ENCODE peak calls at places on chromosomes 12 and 14, in eight cellular contexts. I is left lung, A is stomach, N is cardiac muscle cell, E is AG04450, V is transverse colon, J is psoas muscle, F is gastrocnemius medialis. G is an unnamed sample. For H3K27me3, the result is how much of the 10 kb centered on the place peaks cover.

GRCh38 chr12:46460682-46461215 is 88.2 kb upstream of the SLC38A2 start:
- DNase-seq in I (no peak), A (no peak), N (no peak), E (no peak), V (no peak), J (no peak), F (no peak), G (no peak)

GRCh38 chr14:35879654-35880249 is 53.6 kb downstream of the BRMS1L start:
- DNase-seq in I (no peak), A (no peak), N (peak), E (no peak), V (no peak), J (no peak), F (no peak), G (no peak)

GRCh38 chr12:110513842-110514241 is 11.7 kb downstream of the RAD9B start:
- DNase-seq in I (no peak), A (no peak), N (no peak), E (no peak), V (no peak), J (no peak), F (no peak), G (no peak)

GRCh38 chr14:69042309-69043006 is 63.4 kb upstream of the ACTN1 start:
- DNase-seq in I (no peak), A (no peak), N (no peak), E (no peak), V (no peak), J (no peak), F (no peak), G (no peak)

GRCh38 chr14:46653031-46653775 is 1.6 kb upstream of the RPL10L start:
- DNase-seq in I (no peak), A (no peak), N (no peak), E (no peak), V (no peak), J (no peak), F (no peak), G (no peak)

GRCh38 chr12:114698566-114699163 is 14.7 kb upstream of the TBX3 start:
- DNase-seq in I (no peak), A (no peak), N (no peak), E (no peak), V (no peak), J (no peak), F (no peak), G (no peak)

GRCh38 chr12:64893961-64894360 is 69.5 kb downstream of the TBC1D30 start:
- DNase-seq in I (no peak), A (no peak), N (no peak), E (peak), V (no peak), J (no peak), F (no peak), G (no peak)

GRCh38 chr12:93317227-93317626 is 60.5 kb upstream of the NUDT4 start:
- DNase-seq in I (no peak), A (no peak), N (no peak), E (no peak), V (peak), J (no peak), F (no peak), G (no peak)

GRCh38 chr14:52589646-52590045 is 37.0 kb downstream of the GPR137C start:
- DNase-seq in I (no peak), A (no peak), N (no peak), E (no peak), V (no peak), J (no peak), F (no peak), G (no peak)

GRCh38 chr12:9649532-9649940 is 20.0 kb upstream of the CLEC2D start:
- DNase-seq in I (no peak), A (no peak), N (peak), E (no peak), V (no peak), J (no peak), F (no peak), G (no peak)

GRCh38 chr12:118120579-118121363 is 15.2 kb upstream of the PEBP1 start:
- DNase-seq in I (peak), A (peak), N (peak), E (peak), V (peak), J (peak), F (peak), G (peak)

GRCh38 chr14:63713765-63714164 is 14.1 kb downstream of the SGPP1 start:
- DNase-seq in I (no peak), A (no peak), N (no peak), E (no peak), V (no peak), J (no peak), F (no peak), G (no peak)

GRCh38 chr14:102392506-102392905 is 29.8 kb downstream of the TECPR2 start:
- DNase-seq in I (no peak), A (no peak), N (no peak), E (no peak), V (no peak), J (no peak), F (no peak), G (no peak)

GRCh38 chr12:68623984-68624383 is 13.3 kb downstream of the RAP1B start:
- DNase-seq in I (no peak), A (no peak), N (no peak), E (no peak), V (no peak), J (no peak), F (no peak), G (no peak)

GRCh38 chr12:132866251-132866828 is 21.1 kb downstream of the CHFR start:
- DNase-seq in I (no peak), A (no peak), N (no peak), E (peak), V (no peak), J (no peak), F (no peak), G (no peak)

GRCh38 chr12:65778268-65779090 is 45.8 kb upstream of the HMGA2 start:
- DNase-seq in I (no peak), A (no peak), N (no peak), E (no peak), V (no peak), J (no peak), F (no peak), G (no peak)

GRCh38 chr12:122062832-122063690 is 15.5 kb upstream of the MLXIP start:
- DNase-seq in I (peak), A (peak), N (no peak), E (no peak), V (peak), J (no peak), F (no peak), G (peak)

GRCh38 chr12:122064780-122065588 is 13.6 kb upstream of the MLXIP start:
- DNase-seq in I (peak), A (no peak), N (peak), E (no peak), V (no peak), J (peak), F (no peak), G (peak)

GRCh38 chr12:122063691-122064033 is 14.9 kb upstream of the MLXIP start:
- DNase-seq in I (no peak), A (no peak), N (no peak), E (no peak), V (no peak), J (no peak), F (no peak), G (peak)

GRCh38 chr12:122061253-122061652 is 17.3 kb upstream of the MLXIP start:
- DNase-seq in I (no peak), A (no peak), N (no peak), E (no peak), V (no peak), J (no peak), F (no peak), G (no peak)

DNA sequence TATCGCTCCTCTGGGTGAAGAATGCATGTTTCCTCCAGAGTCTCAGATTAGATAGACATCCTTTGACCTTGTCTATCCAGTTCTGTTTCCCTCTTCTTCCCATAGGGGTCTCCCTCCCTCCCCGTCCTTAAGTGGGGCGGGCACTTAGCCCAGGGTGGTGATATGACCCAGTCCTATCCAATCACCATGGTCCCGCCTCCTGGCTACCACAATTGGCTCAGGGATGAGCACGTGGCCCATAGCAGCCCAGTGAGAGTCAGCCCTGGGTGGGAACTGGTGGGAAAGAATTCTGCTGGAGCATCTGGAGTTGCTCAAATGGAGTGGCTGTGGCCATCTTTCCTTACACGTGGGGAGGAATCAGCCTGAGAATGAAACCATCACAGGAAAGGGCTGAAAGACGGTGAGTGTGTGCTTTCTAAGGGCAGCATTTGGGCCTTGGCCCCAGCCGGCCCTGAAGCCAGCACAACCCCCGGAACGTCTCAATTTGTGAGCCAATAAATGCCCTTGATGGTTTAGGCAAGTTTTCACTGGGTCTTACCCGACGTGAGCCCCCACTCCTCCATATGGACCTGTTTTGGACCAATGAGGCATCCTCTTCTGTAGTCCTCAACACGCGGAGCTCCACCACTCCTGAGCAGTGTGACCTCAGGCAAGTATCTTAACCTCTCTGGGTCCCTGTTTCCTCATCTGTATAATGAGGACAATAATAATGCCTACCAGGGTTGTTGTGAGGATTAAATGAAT is 14.3 kb upstream of the MLXIP start:
- DNase-seq in I (peak), A (peak), N (peak), E (no peak), V (peak), J (peak), F (peak), G (peak)
- H3K4me3 ChIP-seq in I (no peak), A (no peak), N (no peak), E (no peak), V (peak), J (peak), F (no peak), G (peak)

GRCh38 chr14:60695327-60695726 is 28.8 kb downstream of the SIX4 start:
- DNase-seq in I (no peak), A (no peak), N (no peak), E (no peak), V (no peak), J (no peak), F (no peak), G (no peak)

GRCh38 chr14:60705100-60705499 is 19.1 kb downstream of the SIX4 start:
- DNase-seq in I (no peak), A (no peak), N (no peak), E (no peak), V (no peak), J (no peak), F (no peak), G (no peak)

GRCh38 chr14:60700598-60700997 is 23.6 kb downstream of the SIX4 start:
- DNase-seq in I (no peak), A (no peak), N (no peak), E (no peak), V (no peak), J (no peak), F (no peak), G (no peak)
- H3K27me3 ChIP-seq in I (under half), A (under half), N (under half), E (under half), V (under half), J (under half), F (under half), G (under half)

DNA sequence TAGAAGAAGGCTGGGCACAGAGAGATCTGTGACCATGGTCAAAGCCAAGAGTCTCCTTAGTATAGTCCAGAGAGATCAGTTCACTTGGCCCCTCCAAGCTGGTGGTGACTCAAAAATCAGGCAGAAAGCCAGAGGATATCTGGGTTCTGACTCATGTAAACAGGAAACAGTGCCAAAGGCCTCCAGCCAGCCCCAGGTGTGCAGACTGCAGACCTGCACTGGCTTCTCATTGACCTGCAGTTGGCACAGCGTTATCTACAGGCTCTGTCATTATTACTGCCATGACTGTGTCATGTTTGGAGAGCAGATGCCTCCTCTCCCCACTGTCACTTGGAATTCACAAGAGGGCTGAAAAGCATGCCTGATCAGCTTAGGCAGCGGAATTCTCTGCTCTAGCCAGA is 295.7 kb upstream of the PRKD1 start:
- DNase-seq in I (peak), A (peak), N (no peak), E (peak), V (peak), J (peak), F (peak), G (peak)
- TF ChIP-seq CTCF in I (no peak), A (no peak), N (no peak), E (no peak), V (no peak), J (no peak), F (no peak), G (no peak)

DNA sequence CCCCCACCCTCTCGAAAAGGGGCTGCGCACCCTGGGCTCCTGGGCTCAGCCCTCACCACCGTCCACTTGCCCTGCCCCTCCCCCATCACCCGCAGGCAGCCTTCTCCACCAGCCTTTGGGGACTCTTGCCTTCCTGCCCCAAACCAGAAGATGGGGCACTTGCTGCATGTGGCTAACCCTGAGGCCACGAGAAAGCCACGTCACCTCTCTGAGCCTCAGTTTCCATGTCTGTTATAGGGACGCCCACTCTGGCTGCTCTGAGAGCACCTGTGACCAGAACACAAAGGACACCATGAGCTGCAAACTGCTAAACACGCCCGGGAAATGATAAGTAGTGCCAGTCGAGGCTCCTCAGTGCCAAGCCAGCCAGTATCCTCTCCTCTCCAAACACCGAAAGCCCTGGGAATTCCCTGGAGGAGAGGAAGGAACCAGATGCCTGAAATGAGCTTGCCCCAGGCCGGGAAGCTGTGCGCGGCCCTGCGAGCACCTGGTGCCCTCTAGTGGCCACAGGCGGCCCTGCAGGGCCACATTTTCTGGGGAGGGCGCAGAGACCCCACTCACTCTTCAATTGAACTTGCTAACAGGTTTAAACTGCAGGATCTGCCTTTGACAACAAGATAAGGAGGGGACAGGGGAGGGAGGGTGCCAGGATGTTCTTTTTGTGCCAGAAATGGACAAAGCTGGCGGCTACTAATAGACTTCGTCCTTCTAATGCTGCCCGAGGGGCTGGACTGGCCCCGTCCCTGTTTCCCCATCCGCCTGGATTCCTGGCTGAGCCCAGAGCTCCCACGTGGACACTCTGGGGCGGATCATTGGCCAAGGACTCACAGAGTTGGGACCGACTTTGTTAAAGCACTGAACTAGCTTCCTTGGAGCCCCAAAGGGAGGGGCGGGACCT is 10.2 kb upstream of the SERPINA9 start:
- DNase-seq in I (no peak), A (peak), N (peak), E (peak), V (peak), J (peak), F (no peak), G (no peak)
- H3K4me3 ChIP-seq in I (no peak), A (no peak), N (peak), E (peak), V (no peak), J (no peak), F (peak), G (no peak)

GRCh38 chr12:51948066-51948465 is 3.4 kb upstream of the ACVR1B start:
- DNase-seq in I (no peak), A (no peak), N (no peak), E (no peak), V (no peak), J (no peak), F (no peak), G (no peak)

GRCh38 chr12:51950682-51951198 is 759 bp upstream of the ACVR1B start:
- DNase-seq in I (no peak), A (no peak), N (no peak), E (no peak), V (no peak), J (no peak), F (no peak), G (no peak)

GRCh38 chr12:51951199-51951842 is at the start of gene ACVR1B:
- DNase-seq in I (peak), A (peak), N (peak), E (peak), V (peak), J (peak), F (peak), G (peak)

GRCh38 chr12:51947597-51947996 is 3.9 kb upstream of the ACVR1B start:
- DNase-seq in I (no peak), A (no peak), N (no peak), E (no peak), V (no peak), J (no peak), F (no peak), G (no peak)

DNA sequence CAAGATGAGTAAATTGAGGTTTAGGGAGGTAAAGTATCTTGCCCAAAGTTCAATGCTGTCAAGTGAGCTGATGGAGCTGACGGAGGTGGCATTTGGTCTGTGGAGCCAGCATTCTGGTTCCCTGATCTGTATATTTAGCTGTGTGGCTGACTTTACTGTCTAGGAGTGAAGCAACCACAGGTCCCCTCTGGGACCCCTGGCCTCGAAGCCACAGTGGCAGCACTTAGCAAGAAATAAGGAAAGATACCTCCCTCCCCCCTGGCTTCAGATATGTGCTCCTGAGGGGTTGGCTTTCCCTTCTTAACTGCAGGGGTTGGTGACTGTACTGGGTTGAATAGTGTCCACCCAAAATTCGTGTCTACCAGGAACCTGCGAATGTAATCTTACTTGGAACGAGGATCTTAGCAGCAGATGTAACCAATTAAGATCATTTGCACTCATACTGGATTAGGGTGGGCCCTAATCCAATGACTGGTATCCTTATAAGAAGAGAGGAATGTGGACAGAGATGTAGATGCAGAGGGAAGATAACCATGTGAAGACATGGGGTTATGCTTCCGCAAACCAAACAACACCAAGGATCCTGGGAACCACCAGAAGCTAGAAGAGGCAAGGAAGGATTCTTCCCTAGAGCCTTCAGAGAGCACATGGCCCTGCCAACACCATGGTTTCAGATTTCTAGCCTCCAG is 2.0 kb upstream of the ACVR1B start:
- DNase-seq in I (no peak), A (no peak), N (no peak), E (no peak), V (no peak), J (no peak), F (no peak), G (no peak)
- H3K27me3 ChIP-seq in I (under half), A (under half), N (under half), E (under half), V (under half), J (under half), F (under half), G (under half)

GRCh38 chr14:88233915-88234314 is 89.2 kb downstream of the KCNK10 start:
- DNase-seq in I (no peak), A (no peak), N (peak), E (no peak), V (no peak), J (no peak), F (no peak), G (no peak)
- TF ChIP-seq CTCF in I (no peak), A (no peak), N (peak), E (peak), V (peak), J (no peak), F (no peak), G (no peak)

GRCh38 chr12:19036673-19037357 is 92.7 kb upstream of the PLEKHA5 start:
- DNase-seq in I (no peak), A (no peak), N (peak), E (no peak), V (no peak), J (no peak), F (no peak), G (no peak)
- H3K4me3 ChIP-seq in I (no peak), A (no peak), N (no peak), E (no peak), V (no peak), J (no peak), F (no peak), G (no peak)

GRCh38 chr12:26636710-26637328 is 196.2 kb downstream of the ITPR2 start:
- DNase-seq in I (peak), A (no peak), N (no peak), E (no peak), V (no peak), J (no peak), F (no peak), G (no peak)
- H3K27me3 ChIP-seq in I (under half), A (under half), N (under half), E (under half), V (under half), J (under half), F (under half), G (under half)

DNA sequence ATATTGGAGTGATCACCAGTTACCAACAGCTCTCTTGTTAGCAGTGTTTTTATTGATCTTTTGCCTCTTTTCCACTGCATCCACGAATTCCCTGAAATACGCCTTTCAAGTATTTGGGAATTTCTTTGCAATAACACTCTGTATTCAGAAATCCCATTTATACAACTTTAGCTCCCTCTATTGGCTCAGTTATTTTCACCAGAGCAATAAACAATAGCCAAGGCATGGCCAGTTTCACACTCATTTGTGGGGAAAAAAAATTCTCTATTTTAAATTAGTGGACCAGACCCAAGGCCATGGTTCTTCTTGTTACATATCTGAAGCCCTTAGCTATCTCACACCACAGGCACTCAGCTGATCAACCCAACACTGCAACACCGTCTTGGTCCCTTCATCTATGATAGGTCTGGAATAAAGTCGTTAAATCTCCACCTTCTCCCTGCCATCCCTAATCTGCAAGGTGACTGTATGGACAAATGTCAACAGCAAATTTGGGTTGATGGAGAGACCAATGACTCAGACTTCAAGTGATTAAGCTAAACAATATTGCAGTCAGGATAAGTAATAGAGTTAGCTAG is 92.4 kb upstream of the TMEM260 start:
- DNase-seq in I (no peak), A (no peak), N (no peak), E (no peak), V (no peak), J (no peak), F (no peak), G (no peak)
- TF ChIP-seq CTCF in I (peak), A (no peak), N (peak), E (peak), V (no peak), J (no peak), F (no peak), G (peak)